ENCODE peak calls at places on chromosomes 11 and 22, in nine cellular contexts. H, W, J, P, C, Y, E, A and G are unnamed samples.

GRCh38 chr11:8035225-8035846 is 45.7 kb upstream of the TUB start:
- DNase-seq in H (no peak), W (no peak), J (no peak), P (no peak), C (no peak), Y (no peak), E (peak; percentile 12), A (no peak), G (no peak)

GRCh38 chr11:3123761-3124733 is 41.1 kb downstream of the OSBPL5 start:
- DNase-seq in H (peak; percentile 95), W (no peak), J (peak; percentile 97), P (peak; percentile 34), C (peak; percentile 97), Y (peak; percentile 92), E (peak; percentile 93), A (no peak), G (peak; percentile 70)

GRCh38 chr22:23086787-23087186 is 16.5 kb downstream of the GNAZ start:
- DNase-seq in H (no peak), W (no peak), J (no peak), P (no peak), C (no peak), Y (no peak), E (no peak), A (no peak), G (no peak)

GRCh38 chr11:64379817-64380709 is 21.1 kb downstream of the RPS6KA4 start:
- DNase-seq in H (no peak), W (no peak), J (no peak), P (no peak), C (no peak), Y (no peak), E (no peak), A (no peak), G (no peak)

GRCh38 chr11:45590743-45591142 is 74.7 kb downstream of the CHST1 start:
- DNase-seq in H (peak; percentile 44), W (no peak), J (no peak), P (no peak), C (no peak), Y (no peak), E (no peak), A (no peak), G (no peak)

GRCh38 chr11:97009613-97010012 is 619.8 kb downstream of the JRKL start:
- DNase-seq in H (no peak), W (no peak), J (no peak), P (no peak), C (no peak), Y (no peak), E (no peak), A (no peak), G (no peak)

GRCh38 chr22:38230108-38230825 is 28.5 kb downstream of the MAFF start:
- DNase-seq in H (no peak), W (peak; percentile 47), J (no peak), P (no peak), C (peak; percentile 77), Y (peak; percentile 56), E (peak; percentile 68), A (no peak), G (no peak)

GRCh38 chr11:123601136-123601535 is 53.3 kb downstream of the SCN3B start:
- DNase-seq in H (peak; percentile 23), W (no peak), J (peak; percentile 73), P (no peak), C (peak; percentile 61), Y (no peak), E (no peak), A (no peak), G (peak; percentile 42)

GRCh38 chr11:111926505-111927391 is 8.0 kb downstream of the C11orf52 start:
- DNase-seq in H (peak; percentile 96), W (peak; percentile 98), J (peak; percentile 96), P (peak; percentile 93), C (peak; percentile 97), Y (peak; percentile 98), E (peak; percentile 96), A (peak; percentile 98), G (peak; percentile 85)
- TF ChIP-seq CTCF in H (no peak), W (no peak), J (no peak), P (no peak), C (peak; percentile 25), Y (no peak), E (no peak), A (no peak), G (no peak)

GRCh38 chr11:32168924-32169323 is 78.0 kb downstream of the RCN1 start:
- DNase-seq in H (no peak), W (no peak), J (no peak), P (no peak), C (no peak), Y (no peak), E (no peak), A (no peak), G (no peak)

GRCh38 chr11:32173977-32174376 is 83.1 kb downstream of the RCN1 start:
- DNase-seq in H (no peak), W (no peak), J (no peak), P (no peak), C (no peak), Y (no peak), E (no peak), A (no peak), G (no peak)

GRCh38 chr11:32176223-32176811 is 85.4 kb downstream of the RCN1 start:
- DNase-seq in H (peak; percentile 63), W (peak; percentile 86), J (peak; percentile 76), P (peak; percentile 90), C (peak; percentile 86), Y (peak; percentile 84), E (peak; percentile 67), A (peak; percentile 57), G (peak; percentile 10)

GRCh38 chr11:32173435-32173834 is 82.6 kb downstream of the RCN1 start:
- DNase-seq in H (peak; percentile 58), W (peak; percentile 86), J (peak; percentile 68), P (peak; percentile 34), C (peak; percentile 79), Y (peak; percentile 57), E (peak; percentile 22), A (peak; percentile 21), G (no peak)

DNA sequence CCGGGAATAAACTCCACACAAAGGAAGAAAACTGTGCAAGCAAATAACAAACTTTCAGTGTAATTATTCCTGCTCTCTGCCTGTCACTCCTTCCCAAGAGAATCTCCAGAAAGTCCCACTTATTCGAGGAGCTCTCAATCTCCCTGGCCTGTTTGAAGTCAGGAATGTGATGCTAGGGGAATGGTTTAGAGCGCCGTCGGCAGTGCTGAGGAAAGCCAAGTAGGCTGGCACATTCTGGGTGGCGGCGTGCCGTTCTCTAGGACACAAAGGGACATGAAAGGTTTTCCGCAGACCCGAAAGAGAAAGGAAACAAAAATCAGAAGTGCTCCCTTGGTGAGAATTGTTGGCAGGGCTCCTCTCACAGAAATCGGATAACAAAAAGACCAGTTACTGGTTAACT is 81.9 kb downstream of the RCN1 start:
- DNase-seq in H (peak; percentile 32), W (peak; percentile 59), J (peak; percentile 4), P (no peak), C (peak; percentile 30), Y (no peak), E (no peak), A (no peak), G (no peak)
- H3K4me3 ChIP-seq in H (peak overlapping the region; percentile 8), W (no peak overlapping the region), J (no peak overlapping the region), P (no peak overlapping the region), C (peak overlapping the region; percentile 32), Y (no peak overlapping the region), E (peak overlapping the region; percentile 39), A (no peak overlapping the region), G (peak overlapping the region; percentile 36)

GRCh38 chr11:9276571-9276970 is 11.4 kb upstream of the DENND5A start:
- DNase-seq in H (no peak), W (no peak), J (no peak), P (no peak), C (no peak), Y (peak; percentile 49), E (no peak), A (no peak), G (no peak)
- TF ChIP-seq CTCF in H (no peak), W (no peak), J (no peak), P (peak; percentile 8), C (no peak), Y (no peak), E (no peak), A (no peak), G (no peak)

GRCh38 chr11:20364412-20364792 is 888 bp downstream of the HTATIP2 start:
- DNase-seq in H (no peak), W (no peak), J (no peak), P (no peak), C (no peak), Y (no peak), E (no peak), A (peak; percentile 9), G (no peak)

GRCh38 chr11:20369816-20370215 is 6.3 kb downstream of the HTATIP2 start:
- DNase-seq in H (no peak), W (no peak), J (no peak), P (no peak), C (no peak), Y (no peak), E (no peak), A (no peak), G (no peak)

GRCh38 chr11:20363500-20364411 is at the start of gene HTATIP2:
- DNase-seq in H (peak; percentile 49), W (peak; percentile 70), J (peak; percentile 33), P (no peak), C (peak; percentile 63), Y (peak; percentile 57), E (no peak), A (peak; percentile 45), G (no peak)

GRCh38 chr11:20368441-20368840 is 4.9 kb downstream of the HTATIP2 start:
- DNase-seq in H (peak; percentile 33), W (no peak), J (no peak), P (no peak), C (peak; percentile 18), Y (no peak), E (no peak), A (no peak), G (no peak)

GRCh38 chr11:20367313-20367948 is 3.9 kb downstream of the HTATIP2 start:
- DNase-seq in H (peak; percentile 85), W (no peak), J (peak; percentile 94), P (peak; percentile 64), C (peak; percentile 91), Y (peak; percentile 64), E (no peak), A (no peak), G (peak; percentile 65)
- H3K4me3 ChIP-seq in H (no peak overlapping the region), W (no peak overlapping the region), J (peak overlapping the region; percentile 4), P (peak overlapping the region; percentile 13), C (no peak overlapping the region), Y (no peak overlapping the region), E (no peak overlapping the region), A (no peak overlapping the region), G (no peak overlapping the region)

DNA sequence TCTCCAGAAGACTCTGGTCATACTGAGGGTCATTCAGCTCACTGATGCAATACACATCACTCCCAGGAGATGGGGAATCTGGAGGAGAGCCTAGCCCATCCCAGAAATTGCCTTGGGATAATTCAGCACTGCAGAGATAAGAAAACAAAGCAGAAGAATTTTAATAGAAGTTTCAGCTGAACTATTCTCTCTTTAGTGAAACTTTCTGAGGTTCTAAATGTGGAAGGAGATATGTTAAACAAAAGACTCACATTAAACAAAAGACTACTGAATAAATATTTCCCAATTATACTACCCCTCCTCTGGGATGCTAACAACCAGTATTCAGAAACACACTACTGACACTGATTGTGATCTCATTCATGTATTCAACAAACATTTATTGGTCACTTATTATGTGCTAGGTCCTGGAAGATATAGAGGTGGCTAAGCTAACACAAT is 47.8 kb downstream of the C2CD3 start:
- DNase-seq in H (peak; percentile 37), W (no peak), J (peak; percentile 35), P (no peak), C (no peak), Y (no peak), E (no peak), A (no peak), G (no peak)
- TF ChIP-seq CTCF in H (no peak), W (no peak), J (peak; percentile 21), P (no peak), C (no peak), Y (no peak), E (no peak), A (no peak), G (peak; percentile 15)